ENCODE peak calls at places on chromosomes 2 and 18, in six cellular contexts. H is A549; I is mesendoderm; V is left ventricle myocardium inferior; A is spleen; N is CD4-positive, alpha-beta memory T cell. T is an unnamed sample.

GRCh38 chr18:26004827-26005226 is 85.6 kb downstream of the SS18 start:
- DNase-seq in I (peak; percentile 35), A (no peak), V (no peak), H (no peak), N (no peak), T (no peak)

GRCh38 chr2:173008786-173009185 is 66.9 kb upstream of the MAP3K20 start:
- DNase-seq in A (no peak), N (no peak), H (no peak), V (no peak), I (no peak), T (no peak)

GRCh38 chr2:9408641-9409151 is 14.6 kb downstream of the ITGB1BP1 start:
- DNase-seq in A (no peak), I (no peak), V (no peak), N (no peak), H (no peak), T (no peak)

GRCh38 chr2:199463000-199463692 is 5.4 kb upstream of the SATB2 start:
- DNase-seq in V (peak; percentile 60), H (peak; percentile 86), A (peak; percentile 91), N (peak; percentile 48), I (peak; percentile 78), T (no peak)

GRCh38 chr2:70982971-70983370 is 4.5 kb downstream of the ANKRD53 start:
- DNase-seq in A (peak; percentile 27), V (no peak), N (no peak), I (no peak), H (no peak), T (no peak)

GRCh38 chr2:127293386-127293757 is 572 bp downstream of the ERCC3 start:
- DNase-seq in N (no peak), V (no peak), A (no peak), I (peak; percentile 19), H (peak; percentile 13), T (no peak)

GRCh38 chr18:32461704-32462272 is 8.9 kb downstream of the GAREM1 start:
- DNase-seq in N (no peak), V (no peak), I (no peak), A (no peak), H (no peak), T (no peak)

GRCh38 chr18:63253428-63254372 is 65.9 kb downstream of the BCL2 start:
- DNase-seq in N (no peak), H (no peak), V (no peak), I (no peak), A (no peak), T (no peak)

GRCh38 chr18:77113361-77114069 is 19.1 kb downstream of the MBP start:
- DNase-seq in A (no peak), H (no peak), N (no peak), I (peak; percentile 32), V (no peak), T (no peak)

GRCh38 chr2:137262600-137262999 is 497.3 kb downstream of the THSD7B start:
- DNase-seq in I (peak; percentile 3), H (no peak), V (no peak), N (no peak), A (no peak), T (no peak)

GRCh38 chr2:177396630-177397460 is 4.3 kb downstream of the AGPS start:
- DNase-seq in V (no peak), H (peak; percentile 37), A (no peak), N (no peak), I (peak; percentile 51), T (no peak)

DNA sequence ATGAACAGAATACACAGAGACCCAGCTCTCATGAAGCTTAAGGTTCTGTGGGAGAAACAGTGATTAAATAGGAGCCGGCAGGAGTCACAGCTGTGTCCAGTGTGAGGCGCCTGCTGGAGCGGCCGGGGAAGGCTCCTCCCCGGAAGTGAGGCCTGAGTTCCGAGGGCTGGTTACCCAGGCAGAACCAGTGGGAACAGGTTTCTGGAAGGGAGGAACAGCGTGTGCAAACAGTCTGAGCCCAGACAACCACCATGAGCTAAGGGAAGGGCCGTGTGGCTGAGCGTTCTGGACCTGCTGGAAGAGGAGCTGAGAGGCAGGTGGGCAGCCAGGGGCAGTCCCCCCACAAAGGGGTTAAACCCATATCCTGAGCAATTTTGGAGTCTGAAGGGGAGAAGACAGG is 26.0 kb upstream of the NPAS2 start:
- DNase-seq in A (no peak), H (no peak), N (no peak), I (peak; percentile 6), V (no peak), T (no peak)
- H3K27ac ChIP-seq in A (no peak overlapping the region), H (no peak overlapping the region), N (no peak overlapping the region), I (no peak overlapping the region), V (no peak overlapping the region), T (no peak overlapping the region)

GRCh38 chr2:218898109-218898878 is 17.6 kb downstream of the WNT10A start:
- DNase-seq in V (peak; percentile 67), N (peak; percentile 70), H (peak; percentile 71), I (peak; percentile 61), A (peak; percentile 94), T (peak; percentile 61)

GRCh38 chr2:218896501-218897393 is 16.1 kb downstream of the WNT10A start:
- DNase-seq in H (peak; percentile 43), N (peak; percentile 94), V (no peak), I (peak; percentile 64), A (peak; percentile 90), T (peak; percentile 91)

GRCh38 chr2:218895758-218896500 is 15.3 kb downstream of the WNT10A start:
- DNase-seq in H (no peak), V (no peak), N (no peak), A (no peak), I (no peak), T (no peak)

GRCh38 chr2:218899147-218899546 is 18.5 kb downstream of the WNT10A start:
- DNase-seq in I (no peak), H (no peak), N (no peak), A (no peak), V (no peak), T (no peak)

GRCh38 chr2:218897394-218898108 is 16.9 kb downstream of the WNT10A start:
- DNase-seq in H (no peak), V (no peak), N (no peak), I (no peak), A (peak; percentile 84), T (no peak)
- H3K4me3 ChIP-seq in H (peak overlapping the region; percentile 23), V (peak overlapping the region; percentile 46), N (peak overlapping the region; percentile 64), I (no peak overlapping the region), A (peak overlapping the region; percentile 33), T (peak overlapping the region; percentile 53)

GRCh38 chr2:117815946-117816345 is 1.5 kb downstream of the DDX18 start:
- DNase-seq in A (no peak), I (no peak), V (no peak), H (no peak), N (no peak), T (no peak)
- H3K27ac ChIP-seq in A (no peak overlapping the region), I (no peak overlapping the region), V (no peak overlapping the region), H (no peak overlapping the region), N (peak overlapping the region; percentile 92), T (peak overlapping the region; percentile 92)

GRCh38 chr2:17617955-17618354 is 77.5 kb downstream of the VSNL1 start:
- DNase-seq in I (no peak), H (no peak), N (no peak), A (no peak), V (no peak), T (no peak)

GRCh38 chr2:17615728-17616351 is 75.3 kb downstream of the VSNL1 start:
- DNase-seq in H (no peak), A (no peak), N (no peak), V (no peak), I (no peak), T (no peak)

GRCh38 chr2:17615152-17615551 is 74.7 kb downstream of the VSNL1 start:
- DNase-seq in N (no peak), H (no peak), V (no peak), I (no peak), A (no peak), T (no peak)

GRCh38 chr2:17616405-17616804 is 75.9 kb downstream of the VSNL1 start:
- DNase-seq in N (no peak), V (no peak), I (no peak), A (no peak), H (no peak), T (no peak)

GRCh38 chr2:17617508-17617907 is 77.0 kb downstream of the VSNL1 start:
- DNase-seq in I (no peak), V (no peak), H (no peak), A (no peak), N (no peak), T (no peak)
- H3K4me3 ChIP-seq in I (no peak overlapping the region), V (no peak overlapping the region), H (no peak overlapping the region), A (no peak overlapping the region), N (no peak overlapping the region), T (no peak overlapping the region)

DNA sequence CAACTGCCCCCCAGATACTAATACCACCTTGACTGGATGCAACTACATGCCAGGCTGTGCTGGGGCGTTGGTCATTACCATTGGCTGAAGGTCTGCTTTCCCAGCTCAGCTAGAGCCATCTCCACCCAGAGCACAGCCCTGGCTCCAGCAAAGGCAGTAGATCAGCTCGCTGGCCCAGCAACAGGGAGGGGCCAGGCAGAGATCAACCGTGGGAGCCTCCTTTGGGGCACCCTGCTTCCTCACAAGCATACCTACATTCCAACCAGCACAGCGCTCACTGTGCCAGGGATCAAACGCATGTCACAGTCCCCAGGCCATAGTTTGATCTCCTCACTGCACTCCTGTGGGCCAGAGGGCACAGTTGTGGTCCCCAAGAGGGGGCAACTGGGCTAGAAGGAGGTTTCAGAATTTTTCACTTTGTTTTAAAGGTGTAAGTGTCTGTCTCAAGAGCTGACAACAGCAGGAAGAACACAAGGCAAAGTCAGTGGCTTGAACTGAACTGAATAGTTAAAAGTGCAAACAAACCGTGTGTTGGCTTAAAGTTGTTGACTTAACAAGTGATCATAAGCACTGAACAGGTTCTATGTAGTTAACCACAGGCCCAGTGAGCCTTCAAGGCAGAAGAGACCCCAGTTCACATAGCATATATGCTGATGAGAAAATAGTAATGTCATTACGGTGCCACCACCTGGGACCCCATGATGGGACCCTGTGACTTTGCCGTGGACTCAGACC is 70.1 kb upstream of the BZW1 start:
- DNase-seq in A (no peak), V (no peak), H (no peak), N (no peak), I (peak; percentile 26), T (no peak)
- H3K27ac ChIP-seq in A (peak overlapping the region; percentile 30), V (peak overlapping the region; percentile 83), H (peak overlapping the region; percentile 48), N (no peak overlapping the region), I (no peak overlapping the region), T (no peak overlapping the region)

GRCh38 chr2:19351914-19352697 is 6.3 kb downstream of the OSR1 start:
- DNase-seq in N (no peak), I (peak; percentile 17), A (no peak), H (no peak), V (no peak), T (no peak)

GRCh38 chr2:19355416-19355821 is 3.0 kb downstream of the OSR1 start:
- DNase-seq in A (no peak), V (no peak), N (no peak), H (no peak), I (no peak), T (no peak)

GRCh38 chr2:19354417-19355022 is 3.9 kb downstream of the OSR1 start:
- DNase-seq in I (no peak), A (no peak), V (no peak), H (no peak), N (no peak), T (no peak)

GRCh38 chr2:19352946-19353720 is 5.3 kb downstream of the OSR1 start:
- DNase-seq in N (no peak), I (peak; percentile 44), V (no peak), H (no peak), A (no peak), T (no peak)

GRCh38 chr2:19353721-19354050 is 4.7 kb downstream of the OSR1 start:
- DNase-seq in I (no peak), H (no peak), N (no peak), A (no peak), V (no peak), T (no peak)
- H3K4me3 ChIP-seq in I (no peak overlapping the region), H (no peak overlapping the region), N (no peak overlapping the region), A (no peak overlapping the region), V (no peak overlapping the region), T (no peak overlapping the region)

T was measured in effector memory CD4-positive, alpha-beta T cell.